ENCODE peak calls at places on chromosomes 3 and 15, in seven cellular contexts. X is fibroblast of the aortic adventitia, Y is K562, Q is suprapubic skin, H is lung, V is SK-N-SH, Z is IMR-90. C is an unnamed sample.

GRCh38 chr3:111246967-111247760 is 175.5 kb downstream of the NECTIN3 start:
- DNase-seq in V (no peak), Y (no peak), H (no peak), X (peak), Z (peak), Q (no peak), C (peak)

GRCh38 chr3:115301364-115301860 is 154.3 kb upstream of the ZBTB20 start:
- DNase-seq in Q (no peak), X (peak), V (no peak), H (no peak), Y (no peak), Z (peak), C (no peak)

GRCh38 chr3:51389423-51390183 is 1.5 kb upstream of the RBM15B start:
- DNase-seq in Z (peak), V (peak), Y (peak), H (peak), X (peak), Q (peak), C (no peak)

GRCh38 chr3:157237886-157238285 is 77.9 kb upstream of the CCNL1 start:
- DNase-seq in Y (no peak), Q (no peak), Z (no peak), H (no peak), X (no peak), V (peak), C (no peak)

GRCh38 chr15:31049122-31049521 is 52.4 kb downstream of the TRPM1 start:
- DNase-seq in V (no peak), H (no peak), Q (no peak), Y (no peak), Z (no peak), X (no peak), C (no peak)

GRCh38 chr3:80232760-80233159 is 465.0 kb upstream of the ROBO1 start:
- DNase-seq in V (no peak), H (no peak), Q (no peak), Z (peak), X (peak), Y (no peak), C (no peak)

GRCh38 chr3:160312014-160312624 is 86.9 kb downstream of the C3orf80 start:
- DNase-seq in V (peak), X (no peak), Q (no peak), Z (no peak), H (no peak), Y (no peak), C (no peak)

GRCh38 chr3:126677862-126678549 is 23.1 kb upstream of the TXNRD3 start:
- DNase-seq in H (no peak), Z (no peak), Y (no peak), V (no peak), Q (no peak), X (no peak), C (no peak)

GRCh38 chr15:69462030-69462492 is 9.4 kb downstream of the RPLP1 start:
- DNase-seq in X (no peak), Y (no peak), H (peak), V (peak), Z (no peak), Q (peak), C (no peak)

GRCh38 chr15:39429898-39430357 is 151.0 kb upstream of the THBS1 start:
- DNase-seq in Y (no peak), X (peak), Z (peak), Q (no peak), V (no peak), H (no peak), C (no peak)

GRCh38 chr3:100041328-100041749 is 73.0 kb downstream of the FILIP1L start:
- DNase-seq in H (no peak), V (no peak), Q (no peak), X (peak), Y (no peak), Z (peak), C (peak)

GRCh38 chr3:10021856-10022775 is 4.1 kb upstream of the FANCD2 start:
- DNase-seq in H (no peak), V (no peak), Z (no peak), Q (no peak), X (no peak), Y (no peak), C (no peak)

GRCh38 chr15:67828379-67828968 is 3.2 kb downstream of the SKOR1 start:
- DNase-seq in X (no peak), Q (no peak), Y (no peak), H (no peak), V (no peak), Z (no peak), C (no peak)

GRCh38 chr3:4633078-4634004 is 140.2 kb downstream of the ITPR1 start:
- DNase-seq in X (peak), H (no peak), Y (peak), Q (no peak), V (peak), Z (peak), C (peak)

GRCh38 chr15:89192771-89193170 is 28.6 kb downstream of the RLBP1 start:
- DNase-seq in Y (no peak), X (peak), Q (peak), H (no peak), V (peak), Z (peak), C (no peak)

GRCh38 chr3:14440531-14441239 is 38.3 kb downstream of the SLC6A6 start:
- DNase-seq in H (no peak), Y (no peak), Q (no peak), V (peak), Z (peak), X (no peak), C (no peak)

GRCh38 chr3:59766165-59766872 is 716.5 kb upstream of the CFAP20DC start:
- DNase-seq in Z (peak), X (peak), Q (no peak), V (no peak), Y (no peak), H (no peak), C (peak)

GRCh38 chr3:149970716-149971402 is at the start of gene PFN2:
- DNase-seq in Z (peak), V (peak), H (peak), X (peak), Q (peak), Y (peak), C (no peak)

GRCh38 chr15:100245855-100246254 is 95.9 kb downstream of the ADAMTS17 start:
- DNase-seq in H (no peak), Z (no peak), Y (no peak), Q (no peak), X (no peak), V (no peak), C (no peak)

GRCh38 chr15:93247466-93248121 is 158.6 kb upstream of the RGMA start:
- DNase-seq in H (no peak), Y (no peak), Q (no peak), X (no peak), V (no peak), Z (no peak), C (no peak)

GRCh38 chr3:127339943-127340861 is 52.4 kb upstream of the PRR20G start:
- DNase-seq in Y (no peak), Q (no peak), X (no peak), Z (no peak), H (peak), V (no peak), C (no peak)

GRCh38 chr3:142723665-142723967 is 218 bp upstream of the TRPC1 start:
- DNase-seq in H (no peak), X (no peak), V (no peak), Q (no peak), Y (no peak), Z (no peak), C (no peak)

GRCh38 chr15:74838117-74838516 is 4.8 kb downstream of the ULK3 start:
- DNase-seq in Z (no peak), Q (no peak), Y (no peak), V (no peak), H (no peak), X (no peak), C (no peak)

GRCh38 chr15:74840851-74841760 is 1.9 kb downstream of the ULK3 start:
- DNase-seq in Q (no peak), V (no peak), H (no peak), Z (no peak), Y (peak), X (no peak), C (no peak)

GRCh38 chr15:74838746-74839525 is 4.0 kb downstream of the ULK3 start:
- DNase-seq in V (no peak), H (no peak), Y (peak), Z (no peak), X (no peak), Q (no peak), C (no peak)

GRCh38 chr15:74841761-74842385 is 1.1 kb downstream of the ULK3 start:
- DNase-seq in H (no peak), V (no peak), Y (no peak), X (no peak), Q (no peak), Z (no peak), C (no peak)

DNA sequence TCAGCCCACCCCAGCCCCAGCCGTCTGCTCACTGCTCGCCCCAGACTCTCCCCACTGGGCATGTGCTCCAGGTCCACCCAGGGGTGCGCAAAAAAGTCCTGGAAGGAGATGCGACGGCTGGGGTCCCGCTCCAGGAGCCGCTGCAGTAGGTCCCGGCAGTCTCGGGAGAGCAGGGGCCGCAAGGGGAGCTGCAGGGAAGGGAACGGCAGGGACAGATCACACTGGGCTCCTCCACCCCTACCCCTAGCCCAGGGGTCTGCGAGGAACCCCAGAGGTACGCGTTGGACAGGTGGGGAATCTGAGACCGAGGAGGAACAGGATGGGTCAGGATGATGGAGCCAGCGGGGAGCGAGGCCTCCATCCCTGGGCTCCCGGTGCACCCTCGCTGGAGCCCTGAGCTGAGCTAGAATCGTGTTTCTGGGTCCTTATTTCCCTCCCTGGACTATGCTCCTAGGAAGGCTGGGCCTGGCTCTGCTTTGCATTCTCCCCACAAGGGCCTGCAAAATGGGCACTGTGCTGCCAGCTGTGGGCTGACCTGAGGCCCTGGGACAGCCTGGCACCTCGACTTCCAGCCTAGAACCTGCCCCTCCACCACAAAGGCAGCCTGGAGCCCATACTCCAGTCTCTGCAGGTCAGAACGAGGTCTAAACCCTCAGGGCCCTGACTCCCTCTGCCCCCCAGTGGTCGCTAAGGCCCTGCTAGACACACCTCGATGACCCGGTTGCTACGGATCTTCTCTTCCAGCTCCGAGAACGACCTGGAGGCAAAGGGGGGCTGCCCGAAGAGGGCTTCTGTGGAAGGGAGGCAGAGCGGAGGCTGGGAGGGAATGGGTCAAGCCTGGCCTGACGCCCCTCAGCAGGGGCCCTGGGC is 3.2 kb downstream of the ULK3 start:
- DNase-seq in Y (peak), Z (no peak), Q (no peak), V (no peak), X (no peak), H (no peak), C (no peak)
- TF ChIP-seq CTCF in Y (peak), Z (no peak), Q (no peak), V (no peak), X (no peak), H (no peak), C (no peak)

GRCh38 chr3:46891132-46891531 is 13.6 kb downstream of the PTH1R start:
- DNase-seq in Q (no peak), H (no peak), Y (no peak), Z (no peak), X (no peak), V (no peak), C (no peak)

GRCh38 chr3:46893146-46893748 is 15.7 kb downstream of the PTH1R start:
- DNase-seq in Q (no peak), H (no peak), Z (no peak), X (no peak), Y (no peak), V (no peak), C (no peak)

GRCh38 chr3:46894256-46894655 is 16.7 kb downstream of the PTH1R start:
- DNase-seq in X (no peak), Z (no peak), Q (no peak), H (no peak), Y (no peak), V (no peak), C (no peak)

GRCh38 chr3:46893763-46894162 is 16.2 kb downstream of the PTH1R start:
- DNase-seq in Q (no peak), Z (no peak), V (no peak), H (no peak), X (no peak), Y (no peak), C (no peak)

DNA sequence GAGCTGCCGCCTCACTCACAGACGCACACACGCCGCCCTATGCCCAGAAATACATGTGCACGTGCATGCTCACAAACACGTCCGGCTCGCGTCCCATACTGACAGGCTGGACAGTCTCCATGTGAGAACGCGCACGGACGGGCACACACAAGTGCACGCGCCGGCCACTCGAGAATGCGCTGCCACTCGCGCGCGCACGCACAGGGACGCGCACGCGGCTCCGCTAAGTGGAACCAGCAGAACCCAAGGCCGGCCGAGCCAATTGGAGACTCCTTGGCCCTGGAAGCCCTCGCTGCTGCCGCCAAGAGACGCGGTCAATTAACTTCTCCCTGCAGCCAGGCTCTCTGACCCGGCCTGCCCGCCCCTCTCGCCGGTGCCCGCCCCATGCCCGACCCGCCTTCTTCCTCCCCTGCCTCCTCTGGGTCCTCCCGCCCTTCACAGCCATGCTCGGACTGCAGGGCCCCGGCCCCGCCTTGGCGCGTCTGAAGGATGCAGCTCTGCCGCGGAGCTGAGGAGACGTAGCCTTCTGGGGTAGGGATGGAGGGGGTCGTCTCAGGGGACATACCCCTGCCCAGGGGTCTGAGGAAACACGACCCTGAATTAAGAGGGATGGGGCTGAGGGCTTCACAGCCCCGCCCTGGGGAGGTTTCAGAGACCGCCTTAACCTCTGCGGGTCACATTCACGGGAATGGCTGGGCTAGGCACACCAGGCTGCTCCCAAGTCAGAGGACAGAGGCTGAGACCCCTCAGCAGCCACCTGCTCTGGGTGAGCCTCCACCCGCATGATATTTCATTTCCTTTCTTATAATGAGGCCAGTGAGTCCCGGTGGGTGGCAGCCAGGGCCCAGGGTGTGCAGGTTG is 15.0 kb downstream of the PTH1R start:
- DNase-seq in Q (peak), X (peak), H (peak), Y (peak), V (peak), Z (peak), C (no peak)
- H3K4me3 ChIP-seq in Q (peak), X (peak), H (peak), Y (no peak), V (peak), Z (peak), C (peak)

GRCh38 chr3:42659451-42660130 is 6.1 kb downstream of the ZBTB47 start:
- DNase-seq in V (peak), X (no peak), H (no peak), Z (no peak), Y (no peak), Q (no peak), C (no peak)

GRCh38 chr3:42661593-42662022 is 8.1 kb downstream of the ZBTB47 start:
- DNase-seq in Y (no peak), Z (no peak), H (no peak), V (no peak), X (no peak), Q (no peak), C (no peak)

GRCh38 chr3:42662037-42662812 is 8.7 kb downstream of the ZBTB47 start:
- DNase-seq in X (no peak), Z (no peak), Y (no peak), V (no peak), H (no peak), Q (no peak), C (no peak)

GRCh38 chr3:42660131-42660715 is 6.7 kb downstream of the ZBTB47 start:
- DNase-seq in H (no peak), Q (no peak), X (no peak), Y (no peak), Z (peak), V (no peak), C (no peak)

GRCh38 chr3:42660898-42661297 is 7.4 kb downstream of the ZBTB47 start:
- DNase-seq in H (no peak), Q (no peak), X (no peak), Z (no peak), V (no peak), Y (peak), C (no peak)
- TF ChIP-seq CTCF in H (no peak), Q (no peak), X (no peak), Z (no peak), V (no peak), Y (peak), C (no peak)

GRCh38 chr3:11910971-11911531 is 64.4 kb upstream of the TAMM41 start:
- DNase-seq in X (no peak), Z (no peak), V (peak), H (no peak), Y (no peak), Q (no peak), C (no peak)
- H3K4me3 ChIP-seq in X (no peak), Z (no peak), V (no peak), H (no peak), Y (no peak), Q (no peak), C (no peak)

DNA sequence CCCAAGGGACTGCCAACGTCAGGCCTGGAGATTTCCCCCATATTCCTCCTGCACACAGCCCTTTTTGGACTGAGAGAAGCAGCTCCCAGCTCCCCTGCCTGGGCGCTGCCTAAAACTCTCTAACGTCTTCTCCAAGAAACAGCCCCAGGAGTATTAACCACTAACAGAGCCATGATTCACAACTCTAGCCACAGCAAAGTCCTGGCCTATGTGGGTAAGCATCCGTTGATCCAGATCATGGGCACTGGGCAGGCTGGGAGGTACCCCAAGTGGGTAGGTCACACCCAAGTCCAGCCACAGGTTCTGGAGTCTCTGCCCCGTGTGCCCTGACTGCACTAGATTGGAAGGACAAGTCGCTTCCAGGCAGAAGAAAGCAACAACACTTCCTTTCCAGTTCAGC is 31.9 kb downstream of the NBEAL2 start:
- DNase-seq in Z (no peak), X (no peak), Y (no peak), H (no peak), Q (no peak), V (no peak), C (no peak)
- TF ChIP-seq CTCF in Z (no peak), X (no peak), Y (no peak), H (no peak), Q (no peak), V (no peak), C (no peak)

DNA sequence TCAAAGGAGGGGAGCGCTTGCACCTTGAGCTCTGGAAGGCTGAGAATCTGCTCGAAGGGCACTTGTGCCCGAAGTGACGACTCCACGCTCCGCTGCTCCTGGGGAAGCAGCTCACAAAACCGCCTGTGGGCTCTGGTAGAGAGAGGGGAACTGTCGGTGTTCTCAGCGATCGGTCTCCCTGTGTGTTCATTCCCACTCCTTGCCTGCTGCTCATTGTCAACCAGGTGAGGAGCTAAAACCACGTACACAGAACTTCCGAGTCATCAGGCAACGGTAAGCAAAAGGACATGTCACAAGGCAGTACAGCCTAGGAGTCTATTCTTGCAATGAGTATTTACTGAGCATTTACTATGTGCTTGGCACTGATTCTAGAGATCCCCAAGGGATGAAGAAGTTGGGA is 1.5 kb downstream of the CIB1 start:
- DNase-seq in H (no peak), V (no peak), Z (no peak), X (no peak), Q (no peak), Y (no peak), C (no peak)
- H3K4me3 ChIP-seq in H (no peak), V (peak), Z (no peak), X (peak), Q (peak), Y (peak), C (no peak)

DNA sequence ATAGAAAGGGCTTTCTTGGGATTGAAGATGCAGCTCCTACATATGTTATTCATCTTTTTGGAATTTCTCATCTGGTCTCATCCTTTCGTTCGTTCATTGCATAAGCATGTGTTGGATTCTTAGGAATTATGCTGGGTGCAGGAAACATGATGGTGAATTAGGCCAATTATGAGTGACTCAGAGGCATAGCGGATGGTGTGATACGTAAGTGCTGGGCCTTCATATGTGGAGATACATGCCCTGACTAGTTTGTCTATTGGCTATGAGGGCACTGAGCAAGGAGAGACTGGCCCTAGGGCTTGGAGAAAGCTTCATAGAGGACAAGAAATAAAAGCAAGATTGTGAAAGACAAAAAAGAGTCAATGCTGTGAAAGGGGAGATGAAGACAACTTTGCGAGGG is 235.1 kb downstream of the MYRIP start:
- DNase-seq in H (no peak), Y (no peak), V (no peak), Q (no peak), X (peak), Z (no peak), C (peak)
- TF ChIP-seq CTCF in H (no peak), Y (no peak), V (no peak), Q (no peak), X (no peak), Z (no peak), C (no peak)

GRCh38 chr3:72177075-72178050 is 392.4 kb upstream of the PROK2 start:
- DNase-seq in Y (peak), V (no peak), X (peak), Z (peak), H (peak), Q (no peak), C (no peak)
- H3K4me3 ChIP-seq in Y (no peak), V (no peak), X (no peak), Z (no peak), H (no peak), Q (peak), C (peak)

DNA sequence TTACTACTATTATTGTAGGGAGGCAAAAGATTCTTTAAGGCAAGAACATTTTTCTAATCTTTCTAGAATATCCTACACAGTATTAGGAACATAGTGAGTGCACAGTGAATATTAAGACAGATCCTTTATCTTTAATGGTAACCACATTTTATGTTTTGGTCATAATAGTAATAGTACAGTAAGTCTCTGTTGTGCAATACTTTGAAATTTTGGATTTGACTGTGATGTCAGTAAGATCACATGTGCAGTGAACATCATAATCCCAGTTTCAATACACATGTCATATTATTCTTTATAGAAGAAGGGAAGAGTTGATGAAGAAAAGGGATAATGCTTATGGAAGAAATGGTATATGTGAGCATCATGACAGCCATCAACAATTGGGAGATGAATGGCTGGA is 10.7 kb downstream of the STT3B start:
- DNase-seq in Y (no peak), V (no peak), Z (peak), X (peak), H (no peak), Q (no peak), C (no peak)
- TF ChIP-seq CTCF in Y (no peak), V (no peak), Z (no peak), X (no peak), H (no peak), Q (no peak), C (no peak)